ENCODE peak calls at places on chromosomes 16 and 17, in eight cellular contexts. A, W, D, F, G, L, O and V are unnamed samples. For H3K4me1, the result is how much of the 10 kb centered on the place peaks cover.

GRCh38 chr17:31413871-31414589 is 22.6 kb downstream of the RAB11FIP4 start:
- DNase-seq in A (peak), W (no peak), D (no peak), F (no peak), G (no peak), L (no peak), O (no peak), V (peak)

GRCh38 chr17:58082341-58082869 is 814 bp upstream of the DYNLL2 start:
- DNase-seq in A (no peak), W (no peak), D (no peak), F (peak), G (no peak), L (no peak), O (no peak), V (no peak)

GRCh38 chr16:4911831-4912422 is 25.0 kb downstream of the PPL start:
- DNase-seq in A (no peak), W (no peak), D (no peak), F (no peak), G (no peak), L (no peak), O (no peak), V (no peak)

GRCh38 chr16:65745-66144 is 6.7 kb downstream of the RHBDF1 start:
- DNase-seq in A (peak), W (peak), D (peak), F (peak), G (no peak), L (peak), O (peak), V (peak)

GRCh38 chr16:3728424-3729160 is 11.3 kb upstream of the TRAP1 start:
- DNase-seq in A (peak), W (no peak), D (no peak), F (no peak), G (no peak), L (no peak), O (no peak), V (no peak)

GRCh38 chr16:84617068-84617630 is 729 bp downstream of the COTL1 start:
- DNase-seq in A (peak), W (peak), D (no peak), F (peak), G (no peak), L (peak), O (no peak), V (no peak)

GRCh38 chr16:21599994-21600773 is 807 bp downstream of the METTL9 start:
- DNase-seq in A (no peak), W (no peak), D (no peak), F (no peak), G (no peak), L (no peak), O (no peak), V (peak)

GRCh38 chr17:32492648-32493289 is 6.0 kb downstream of the CDK5R1 start:
- DNase-seq in A (no peak), W (no peak), D (no peak), F (no peak), G (no peak), L (no peak), O (no peak), V (no peak)

GRCh38 chr16:85448557-85449194 is 164.4 kb upstream of the GSE1 start:
- DNase-seq in A (no peak), W (peak), D (no peak), F (no peak), G (no peak), L (no peak), O (no peak), V (no peak)

GRCh38 chr17:20084621-20085282 is 75.6 kb downstream of the SPECC1 start:
- DNase-seq in A (no peak), W (no peak), D (no peak), F (no peak), G (no peak), L (no peak), O (no peak), V (no peak)

GRCh38 chr16:85401917-85402766 is 211.0 kb upstream of the GSE1 start:
- DNase-seq in A (peak), W (no peak), D (no peak), F (peak), G (no peak), L (no peak), O (no peak), V (no peak)

GRCh38 chr17:74085434-74085833 is 118.0 kb upstream of the RPL38 start:
- DNase-seq in A (no peak), W (no peak), D (no peak), F (no peak), G (no peak), L (no peak), O (no peak), V (no peak)

GRCh38 chr16:1784977-1785845 is 2.5 kb downstream of the NUBP2 start:
- DNase-seq in A (no peak), W (peak), D (no peak), F (peak), G (no peak), L (no peak), O (no peak), V (no peak)
- H3K4me1 ChIP-seq in A (under half), W (under half), D (under half), F (under half), G (half or more), L (half or more), O (under half), V (under half)

GRCh38 chr16:55273356-55273755 is 50.6 kb upstream of the IRX6 start:
- DNase-seq in A (no peak), W (no peak), D (no peak), F (no peak), G (no peak), L (no peak), O (peak), V (no peak)
- H3K27ac ChIP-seq in A (no peak), W (no peak), D (no peak), F (no peak), G (peak), L (no peak), O (no peak), V (no peak)

GRCh38 chr17:37361543-37361942 is 14.2 kb upstream of the C17orf78 start:
- DNase-seq in A (no peak), W (no peak), D (no peak), F (no peak), G (no peak), L (no peak), O (no peak), V (no peak)

GRCh38 chr17:37360632-37361031 is 15.2 kb upstream of the C17orf78 start:
- DNase-seq in A (no peak), W (no peak), D (peak), F (no peak), G (no peak), L (no peak), O (no peak), V (no peak)

GRCh38 chr17:37358098-37358829 is 17.5 kb upstream of the C17orf78 start:
- DNase-seq in A (peak), W (peak), D (peak), F (peak), G (no peak), L (peak), O (peak), V (peak)

GRCh38 chr17:37358830-37359681 is 16.7 kb upstream of the C17orf78 start:
- DNase-seq in A (peak), W (peak), D (peak), F (peak), G (peak), L (peak), O (peak), V (peak)

DNA sequence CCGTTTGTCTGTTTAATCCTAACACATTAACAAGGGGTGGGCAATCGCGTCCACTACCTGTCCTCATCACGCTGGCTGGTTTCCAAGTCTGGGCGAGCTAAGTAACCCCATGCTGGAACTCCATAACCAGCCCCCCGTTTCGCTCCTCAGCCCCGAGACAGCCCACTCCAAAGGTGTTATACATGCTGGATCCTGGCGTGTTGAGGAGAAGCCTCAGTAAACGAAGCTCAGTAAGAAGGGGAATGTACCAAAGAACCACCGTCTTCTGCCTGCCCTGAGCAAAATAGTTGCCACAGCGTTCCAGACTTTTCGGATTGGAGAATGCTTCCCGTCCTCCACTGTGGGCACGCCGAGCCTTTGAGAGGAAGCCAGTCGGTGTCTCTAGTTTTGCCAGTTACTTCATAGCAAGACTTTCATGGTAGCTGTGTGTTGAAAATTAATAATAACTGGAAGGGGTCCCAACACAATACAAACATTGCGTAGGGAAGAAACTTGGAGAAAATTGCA is 16.1 kb upstream of the C17orf78 start:
- DNase-seq in A (no peak), W (peak), D (no peak), F (no peak), G (no peak), L (no peak), O (peak), V (no peak)
- H3K4me3 ChIP-seq in A (peak), W (peak), D (peak), F (peak), G (peak), L (peak), O (peak), V (peak)

DNA sequence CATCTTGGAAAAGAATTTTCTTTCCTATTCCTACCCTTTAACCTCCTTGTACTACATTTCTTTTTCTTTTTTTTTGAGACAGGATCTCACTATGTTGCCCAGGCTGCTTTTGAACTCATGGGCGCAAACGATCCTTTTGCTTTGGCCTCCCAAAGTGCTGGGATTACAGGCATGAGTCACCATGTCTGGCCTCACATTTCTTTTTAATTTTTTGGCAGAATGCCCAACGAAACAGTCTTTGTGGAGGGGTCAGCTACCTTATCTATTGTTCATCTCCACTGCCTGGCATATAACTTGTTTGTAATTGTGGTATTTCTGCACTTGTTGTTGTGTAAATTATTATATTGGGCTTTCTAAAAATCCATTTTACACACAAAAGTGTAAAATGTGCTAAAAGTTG is 27.3 kb downstream of the MAP2K4 start:
- DNase-seq in A (no peak), W (no peak), D (no peak), F (no peak), G (no peak), L (no peak), O (no peak), V (peak)
- H3K4me1 ChIP-seq in A (under half), W (under half), D (under half), F (under half), G (half or more), L (under half), O (under half), V (under half)

DNA sequence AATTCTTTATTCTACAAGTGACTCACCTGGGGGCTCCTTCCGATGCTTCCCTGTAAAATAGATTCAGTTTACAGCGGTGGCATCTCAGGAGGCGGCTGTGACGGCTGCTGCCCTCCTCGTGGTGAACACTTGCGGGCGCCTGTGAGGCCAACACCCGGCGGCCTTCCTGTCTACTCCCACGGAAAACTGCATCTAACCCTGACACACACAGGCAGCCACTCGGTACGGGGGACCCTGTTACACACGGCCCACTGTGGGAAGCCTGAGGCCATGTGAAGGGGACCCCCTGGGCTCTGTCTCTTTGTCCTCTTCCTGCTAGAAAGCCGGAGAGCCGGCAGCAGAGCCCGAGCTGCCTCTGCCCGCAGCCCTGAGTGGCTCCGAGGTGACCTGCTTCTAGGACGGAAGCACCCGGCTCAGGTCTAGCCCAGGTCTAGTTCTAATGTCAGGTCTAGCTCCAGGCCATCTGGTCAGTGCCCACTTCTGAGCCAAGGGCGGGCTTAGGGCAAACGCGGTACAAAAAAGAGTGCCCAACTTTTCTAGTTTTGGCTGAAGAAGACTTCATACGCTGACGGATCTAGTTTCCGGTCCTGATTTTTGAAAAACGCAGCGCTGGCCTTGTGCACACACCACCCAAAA is 159.4 kb downstream of the ENGASE start:
- DNase-seq in A (no peak), W (no peak), D (no peak), F (no peak), G (no peak), L (no peak), O (no peak), V (no peak)
- H3K27ac ChIP-seq in A (no peak), W (no peak), D (no peak), F (no peak), G (no peak), L (no peak), O (no peak), V (no peak)

GRCh38 chr17:38609280-38610031 is 3.7 kb upstream of the SRCIN1 start:
- DNase-seq in A (no peak), W (no peak), D (no peak), F (no peak), G (no peak), L (no peak), O (no peak), V (no peak)
- H3K4me3 ChIP-seq in A (no peak), W (no peak), D (no peak), F (no peak), G (no peak), L (no peak), O (no peak), V (no peak)

DNA sequence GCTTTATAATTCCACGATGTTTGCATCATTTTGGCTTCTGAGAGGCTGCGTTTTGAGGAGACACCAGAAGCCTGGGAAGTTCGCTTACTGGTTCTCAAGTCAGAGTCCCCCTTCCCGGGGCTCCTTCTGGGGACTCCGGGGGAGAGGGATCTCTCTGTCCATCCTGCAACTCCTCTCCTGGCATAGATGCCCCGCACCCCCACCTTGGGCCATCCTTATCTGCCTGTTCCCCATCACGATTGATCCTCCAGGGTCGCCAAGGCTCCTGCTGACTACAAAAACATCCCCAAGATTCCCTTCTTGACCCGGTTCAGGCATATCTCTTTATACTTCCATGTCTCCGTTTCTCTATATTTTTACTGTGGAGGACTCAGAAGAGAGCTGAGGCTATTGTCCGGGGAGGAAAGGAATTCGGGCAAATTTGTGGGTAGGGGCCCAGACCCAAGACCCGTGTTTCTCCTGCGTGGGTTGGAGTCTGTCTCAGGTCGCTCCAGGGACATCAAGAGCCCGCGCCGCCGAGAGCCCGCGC is 18.4 kb upstream of the HOXB13 start:
- DNase-seq in A (no peak), W (no peak), D (no peak), F (no peak), G (no peak), L (no peak), O (no peak), V (no peak)
- H3K4me1 ChIP-seq in A (under half), W (under half), D (under half), F (under half), G (under half), L (under half), O (under half), V (under half)

DNA sequence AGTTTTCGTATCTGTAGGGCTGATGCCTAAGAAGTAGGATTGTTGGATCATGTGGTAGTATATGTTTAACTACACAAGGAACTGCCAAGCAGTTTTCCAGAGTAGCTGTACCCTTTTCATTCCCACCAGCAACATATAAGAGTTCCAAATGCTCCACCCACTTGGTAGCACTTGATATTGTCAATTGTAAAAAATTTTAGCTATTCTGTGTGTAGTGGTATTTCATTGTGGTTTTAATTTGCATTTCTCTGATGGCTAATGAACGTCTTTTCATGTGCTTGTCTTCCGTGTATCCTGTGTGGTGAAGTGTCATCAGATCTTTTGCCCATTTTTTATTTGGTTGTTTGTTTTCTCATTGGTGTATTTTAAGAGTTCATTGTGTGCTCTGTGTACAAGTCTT is 69.7 kb downstream of the TANC2 start:
- DNase-seq in A (no peak), W (no peak), D (no peak), F (no peak), G (no peak), L (no peak), O (no peak), V (peak)
- H3K27ac ChIP-seq in A (no peak), W (no peak), D (peak), F (no peak), G (no peak), L (no peak), O (no peak), V (no peak)

DNA sequence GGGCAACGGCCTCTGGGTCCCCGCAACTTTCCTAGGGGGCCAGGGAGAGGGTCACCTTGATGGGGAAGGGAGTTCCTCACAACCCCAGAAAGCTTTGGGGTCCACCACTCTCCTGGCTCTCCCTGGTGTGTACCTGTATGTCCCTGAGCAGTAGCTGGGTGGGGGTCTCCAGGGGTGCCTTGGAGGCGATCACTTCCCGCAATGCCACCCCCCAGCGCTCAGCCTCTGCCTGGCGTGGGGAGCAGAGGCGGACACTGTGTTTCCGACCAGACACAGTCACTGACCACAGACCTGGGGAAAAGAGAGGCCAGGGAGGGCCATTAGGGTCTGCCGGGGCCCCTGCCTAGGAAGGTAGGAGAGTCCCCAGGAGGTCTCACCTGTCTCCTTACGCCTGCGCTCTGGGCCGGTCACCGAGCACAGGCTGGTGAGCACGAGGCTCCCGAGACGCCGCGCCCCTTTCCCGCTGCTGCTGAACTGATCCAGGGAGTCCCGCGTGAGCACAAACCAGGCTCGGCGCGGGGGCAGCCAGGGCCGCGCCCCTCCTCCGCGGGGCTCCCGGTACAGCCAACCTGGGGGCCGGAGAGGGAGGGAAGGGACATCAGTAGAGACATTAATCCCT is 3.4 kb downstream of the PLEKHH3 start:
- DNase-seq in A (peak), W (no peak), D (no peak), F (peak), G (no peak), L (no peak), O (no peak), V (no peak)
- H3K4me3 ChIP-seq in A (no peak), W (no peak), D (no peak), F (peak), G (peak), L (peak), O (no peak), V (no peak)

GRCh38 chr17:64118452-64118979 is 11.4 kb downstream of the ERN1 start:
- DNase-seq in A (no peak), W (peak), D (no peak), F (peak), G (no peak), L (peak), O (peak), V (peak)
- H3K4me1 ChIP-seq in A (under half), W (under half), D (half or more), F (under half), G (half or more), L (under half), O (under half), V (under half)